ENCODE peak calls at places on chromosomes 5 and 9, in four cellular contexts. One of them, this sample, is unnamed.

GRCh38 chr5:140295414-140295813 is 7.5 kb downstream of the PFDN1 start:
- DNase-seq in NCI-H1105 treated with DMSO at 0.1 percent for 48 hours: peak; percentile 20
- DNase-seq in stimulated activated CD4-positive, alpha-beta T cell treated with anti-CD3 and anti-CD28 coated beads, TNF-alpha, amount 100 ng/mL, for 4 hours: no peak
- DNase-seq in SW480: peak; percentile 33
- DNase-seq in this sample: no peak

GRCh38 chr9:113608082-113608685 is 144.7 kb downstream of the RGS3 start:
- DNase-seq in NCI-H1105 treated with DMSO at 0.1 percent for 48 hours: no peak
- DNase-seq in stimulated activated CD4-positive, alpha-beta T cell treated with anti-CD3 and anti-CD28 coated beads, TNF-alpha, amount 100 ng/mL, for 4 hours: no peak
- DNase-seq in SW480: no peak
- DNase-seq in this sample: no peak

GRCh38 chr5:59557572-59557971 is 336.0 kb downstream of the PDE4D start:
- DNase-seq in NCI-H1105 treated with DMSO at 0.1 percent for 48 hours: no peak
- DNase-seq in stimulated activated CD4-positive, alpha-beta T cell treated with anti-CD3 and anti-CD28 coated beads, TNF-alpha, amount 100 ng/mL, for 4 hours: no peak
- DNase-seq in SW480: no peak
- DNase-seq in this sample: no peak

GRCh38 chr5:181133610-181134231 is 2.8 kb upstream of the OR2V1 start:
- DNase-seq in NCI-H1105 treated with DMSO at 0.1 percent for 48 hours: no peak
- DNase-seq in stimulated activated CD4-positive, alpha-beta T cell treated with anti-CD3 and anti-CD28 coated beads, TNF-alpha, amount 100 ng/mL, for 4 hours: no peak
- DNase-seq in SW480: no peak
- DNase-seq in this sample: no peak

GRCh38 chr5:79069488-79070001 is at the start of the genes BHMT2 and DMGDH:
- DNase-seq in NCI-H1105 treated with DMSO at 0.1 percent for 48 hours: no peak
- DNase-seq in stimulated activated CD4-positive, alpha-beta T cell treated with anti-CD3 and anti-CD28 coated beads, TNF-alpha, amount 100 ng/mL, for 4 hours: no peak
- DNase-seq in SW480: no peak
- DNase-seq in this sample: no peak

GRCh38 chr9:18255158-18255629 is 218.8 kb upstream of the ADAMTSL1 start:
- DNase-seq in NCI-H1105 treated with DMSO at 0.1 percent for 48 hours: peak; percentile 69
- DNase-seq in stimulated activated CD4-positive, alpha-beta T cell treated with anti-CD3 and anti-CD28 coated beads, TNF-alpha, amount 100 ng/mL, for 4 hours: peak; percentile 29
- DNase-seq in SW480: peak; percentile 58
- DNase-seq in this sample: peak; percentile 41

GRCh38 chr5:127892467-127893207 is 189.4 kb downstream of the CCDC192 start:
- DNase-seq in NCI-H1105 treated with DMSO at 0.1 percent for 48 hours: peak; percentile 5
- DNase-seq in stimulated activated CD4-positive, alpha-beta T cell treated with anti-CD3 and anti-CD28 coated beads, TNF-alpha, amount 100 ng/mL, for 4 hours: no peak
- DNase-seq in SW480: peak; percentile 79
- DNase-seq in this sample: no peak

GRCh38 chr5:135887881-135888614 is 7.6 kb downstream of the IL9 start:
- DNase-seq in NCI-H1105 treated with DMSO at 0.1 percent for 48 hours: no peak
- DNase-seq in stimulated activated CD4-positive, alpha-beta T cell treated with anti-CD3 and anti-CD28 coated beads, TNF-alpha, amount 100 ng/mL, for 4 hours: no peak
- DNase-seq in SW480: no peak
- DNase-seq in this sample: no peak

GRCh38 chr9:12516573-12516972 is 176.6 kb upstream of the TYRP1 start:
- DNase-seq in NCI-H1105 treated with DMSO at 0.1 percent for 48 hours: no peak
- DNase-seq in stimulated activated CD4-positive, alpha-beta T cell treated with anti-CD3 and anti-CD28 coated beads, TNF-alpha, amount 100 ng/mL, for 4 hours: no peak
- DNase-seq in SW480: no peak
- DNase-seq in this sample: no peak

GRCh38 chr5:179409806-179410205 is 64.5 kb upstream of the ADAMTS2 start:
- DNase-seq in NCI-H1105 treated with DMSO at 0.1 percent for 48 hours: no peak
- DNase-seq in stimulated activated CD4-positive, alpha-beta T cell treated with anti-CD3 and anti-CD28 coated beads, TNF-alpha, amount 100 ng/mL, for 4 hours: no peak
- DNase-seq in SW480: no peak
- DNase-seq in this sample: no peak

GRCh38 chr9:20297646-20298084 is 324.6 kb downstream of the MLLT3 start:
- DNase-seq in NCI-H1105 treated with DMSO at 0.1 percent for 48 hours: no peak
- DNase-seq in stimulated activated CD4-positive, alpha-beta T cell treated with anti-CD3 and anti-CD28 coated beads, TNF-alpha, amount 100 ng/mL, for 4 hours: no peak
- DNase-seq in SW480: no peak
- DNase-seq in this sample: no peak

GRCh38 chr5:114192108-114192507 is 169.8 kb upstream of the KCNN2 start:
- DNase-seq in NCI-H1105 treated with DMSO at 0.1 percent for 48 hours: no peak
- DNase-seq in stimulated activated CD4-positive, alpha-beta T cell treated with anti-CD3 and anti-CD28 coated beads, TNF-alpha, amount 100 ng/mL, for 4 hours: no peak
- DNase-seq in SW480: no peak
- DNase-seq in this sample: no peak

GRCh38 chr5:157371655-157372471 is 88.2 kb upstream of the NIPAL4 start:
- DNase-seq in NCI-H1105 treated with DMSO at 0.1 percent for 48 hours: no peak
- DNase-seq in stimulated activated CD4-positive, alpha-beta T cell treated with anti-CD3 and anti-CD28 coated beads, TNF-alpha, amount 100 ng/mL, for 4 hours: no peak
- DNase-seq in SW480: no peak
- DNase-seq in this sample: no peak

GRCh38 chr9:105055922-105056321 is 128.0 kb upstream of the ABCA1 start:
- DNase-seq in NCI-H1105 treated with DMSO at 0.1 percent for 48 hours: no peak
- DNase-seq in stimulated activated CD4-positive, alpha-beta T cell treated with anti-CD3 and anti-CD28 coated beads, TNF-alpha, amount 100 ng/mL, for 4 hours: no peak
- DNase-seq in SW480: no peak
- DNase-seq in this sample: no peak

GRCh38 chr9:135524130-135524861 is 3.1 kb downstream of the LCN1 start:
- DNase-seq in NCI-H1105 treated with DMSO at 0.1 percent for 48 hours: no peak
- DNase-seq in stimulated activated CD4-positive, alpha-beta T cell treated with anti-CD3 and anti-CD28 coated beads, TNF-alpha, amount 100 ng/mL, for 4 hours: no peak
- DNase-seq in SW480: peak; percentile 58
- DNase-seq in this sample: no peak

GRCh38 chr9:100167176-100167575 is 68.1 kb downstream of the INVS start:
- DNase-seq in NCI-H1105 treated with DMSO at 0.1 percent for 48 hours: no peak
- DNase-seq in stimulated activated CD4-positive, alpha-beta T cell treated with anti-CD3 and anti-CD28 coated beads, TNF-alpha, amount 100 ng/mL, for 4 hours: no peak
- DNase-seq in SW480: no peak
- DNase-seq in this sample: no peak

GRCh38 chr5:145912594-145912993 is 23.8 kb upstream of the SH3RF2 start:
- DNase-seq in NCI-H1105 treated with DMSO at 0.1 percent for 48 hours: no peak
- DNase-seq in stimulated activated CD4-positive, alpha-beta T cell treated with anti-CD3 and anti-CD28 coated beads, TNF-alpha, amount 100 ng/mL, for 4 hours: no peak
- DNase-seq in SW480: no peak
- DNase-seq in this sample: no peak

GRCh38 chr9:106717686-106718085 is 145.3 kb upstream of the ZNF462 start:
- DNase-seq in NCI-H1105 treated with DMSO at 0.1 percent for 48 hours: no peak
- DNase-seq in stimulated activated CD4-positive, alpha-beta T cell treated with anti-CD3 and anti-CD28 coated beads, TNF-alpha, amount 100 ng/mL, for 4 hours: no peak
- DNase-seq in SW480: no peak
- DNase-seq in this sample: no peak